ENCODE peak calls at places on chromosomes 2 and 18, in four cellular contexts. X is CD8-positive, alpha-beta T cell; R is kidney; Q is AG10803. U is an unnamed sample.

GRCh38 chr2:173230181-173230580 is 124.5 kb upstream of the CDCA7 start:
- DNase-seq in X (no peak), R (no peak), Q (no peak), U (no peak)

GRCh38 chr2:176130153-176130916 is 830 bp downstream of the HOXD8 start:
- DNase-seq in X (no peak), R (peak; percentile 91), Q (peak; percentile 91), U (peak; percentile 86)

GRCh38 chr2:231905026-231905425 is 21.2 kb downstream of the NPPC start:
- DNase-seq in X (no peak), R (peak; percentile 58), Q (no peak), U (no peak)

GRCh38 chr2:568639-568963 is 108.6 kb downstream of the TMEM18 start:
- DNase-seq in X (no peak), R (no peak), Q (no peak), U (no peak)

GRCh38 chr2:3413642-3414041 is 34.1 kb downstream of the TRAPPC12 start:
- DNase-seq in X (no peak), R (no peak), Q (no peak), U (no peak)

GRCh38 chr2:55948176-55948921 is 24.8 kb upstream of the EFEMP1 start:
- DNase-seq in X (no peak), R (no peak), Q (no peak), U (peak; percentile 36)

GRCh38 chr2:197706839-197707207 is 1.7 kb downstream of the MARS2 start:
- DNase-seq in X (no peak), R (no peak), Q (no peak), U (no peak)

GRCh38 chr2:11710210-11710609 is 36.2 kb upstream of the LPIN1 start:
- DNase-seq in X (no peak), R (no peak), Q (peak; percentile 81), U (peak; percentile 82)

GRCh38 chr2:9416267-9416961 is 6.9 kb downstream of the ITGB1BP1 start:
- DNase-seq in X (no peak), R (no peak), Q (no peak), U (no peak)

GRCh38 chr2:238974510-238975166 is 126.8 kb downstream of the TWIST2 start:
- DNase-seq in X (no peak), R (no peak), Q (peak; percentile 92), U (peak; percentile 97)

GRCh38 chr2:237306083-237306786 is 107.7 kb downstream of the COL6A3 start:
- DNase-seq in X (no peak), R (no peak), Q (no peak), U (peak; percentile 94)

GRCh38 chr18:50079571-50080295 is 115.2 kb downstream of the MYO5B start:
- DNase-seq in X (no peak), R (no peak), Q (no peak), U (no peak)

GRCh38 chr2:216108310-216108966 is 710 bp upstream of the XRCC5 start:
- DNase-seq in X (peak; percentile 49), R (no peak), Q (no peak), U (no peak)

GRCh38 chr2:65388051-65388531 is 44.3 kb downstream of the SPRED2 start:
- DNase-seq in X (no peak), R (no peak), Q (no peak), U (no peak)

GRCh38 chr18:4068552-4069158 is 386.5 kb downstream of the DLGAP1 start:
- DNase-seq in X (no peak), R (no peak), Q (peak; percentile 52), U (peak; percentile 60)

GRCh38 chr2:62611820-62612219 is 93.7 kb upstream of the EHBP1 start:
- DNase-seq in X (no peak), R (no peak), Q (peak; percentile 28), U (peak; percentile 7)

GRCh38 chr2:105118960-105119359 is 81.1 kb downstream of the MRPS9 start:
- DNase-seq in X (no peak), R (no peak), Q (no peak), U (no peak)
- TF ChIP-seq CTCF in X (no peak), R (no peak), Q (peak; percentile 9), U (peak; percentile 23)

DNA sequence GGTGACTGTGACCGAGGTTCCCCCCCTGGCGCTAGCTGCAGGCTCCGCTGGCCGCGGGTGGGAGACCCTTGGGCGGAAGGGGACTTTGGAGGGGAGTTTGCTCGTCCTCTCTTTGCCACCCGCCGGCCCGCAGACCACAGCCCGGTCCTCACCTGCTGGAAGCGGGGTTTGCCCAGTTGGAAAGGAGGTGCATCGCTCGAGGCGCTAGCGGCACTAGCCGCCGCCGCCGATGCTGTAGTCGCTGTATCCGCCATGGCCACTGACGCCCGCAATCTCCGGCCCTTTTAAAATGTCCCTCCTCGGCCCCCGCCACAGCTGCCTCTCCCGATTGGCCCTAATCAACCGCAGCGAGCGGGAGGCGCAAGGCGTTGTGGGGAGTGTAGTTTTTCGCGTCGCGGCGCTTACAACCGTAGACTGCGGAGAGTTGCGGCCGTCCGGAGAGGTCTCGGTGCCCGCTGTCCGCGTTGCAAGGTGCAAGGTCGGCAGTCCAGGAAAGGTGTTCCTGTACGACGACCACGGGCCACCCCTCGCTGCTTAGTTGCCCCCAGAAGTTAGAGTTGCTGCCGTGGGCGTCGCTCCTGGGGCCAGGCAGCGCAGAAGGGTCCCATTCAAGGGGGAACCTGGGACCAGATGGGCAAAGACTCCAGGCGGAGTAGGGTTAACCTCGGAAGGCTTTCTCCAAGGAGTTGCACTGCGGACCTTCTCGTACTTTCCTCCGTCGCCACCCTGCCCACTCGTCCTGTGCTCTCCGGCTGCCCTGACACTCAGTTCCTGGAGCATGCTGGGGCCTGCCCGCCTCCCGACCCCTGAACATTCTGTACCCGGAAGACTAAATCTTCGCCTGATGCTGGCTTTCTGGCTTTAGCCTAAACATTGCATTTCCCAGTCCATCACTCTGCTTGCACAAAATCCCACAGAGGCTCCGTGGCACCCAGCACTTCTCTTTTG is at the start of gene SFXN5:
- DNase-seq in X (peak; percentile 91), R (peak; percentile 98), Q (peak; percentile 90), U (peak; percentile 87)
- TF ChIP-seq CTCF in X (no peak), R (peak; percentile 4), Q (peak; percentile 23), U (peak; percentile 14)

GRCh38 chr2:179842498-179843153 is 18.8 kb downstream of the ZNF385B start:
- DNase-seq in X (no peak), R (no peak), Q (no peak), U (peak; percentile 8)
- TF ChIP-seq CTCF in X (no peak), R (no peak), Q (peak; percentile 46), U (peak; percentile 21)

GRCh38 chr18:12028040-12028628 is 46.8 kb downstream of the IMPA2 start:
- DNase-seq in X (no peak), R (no peak), Q (no peak), U (peak; percentile 37)
- TF ChIP-seq CTCF in X (no peak), R (no peak), Q (no peak), U (no peak)

DNA sequence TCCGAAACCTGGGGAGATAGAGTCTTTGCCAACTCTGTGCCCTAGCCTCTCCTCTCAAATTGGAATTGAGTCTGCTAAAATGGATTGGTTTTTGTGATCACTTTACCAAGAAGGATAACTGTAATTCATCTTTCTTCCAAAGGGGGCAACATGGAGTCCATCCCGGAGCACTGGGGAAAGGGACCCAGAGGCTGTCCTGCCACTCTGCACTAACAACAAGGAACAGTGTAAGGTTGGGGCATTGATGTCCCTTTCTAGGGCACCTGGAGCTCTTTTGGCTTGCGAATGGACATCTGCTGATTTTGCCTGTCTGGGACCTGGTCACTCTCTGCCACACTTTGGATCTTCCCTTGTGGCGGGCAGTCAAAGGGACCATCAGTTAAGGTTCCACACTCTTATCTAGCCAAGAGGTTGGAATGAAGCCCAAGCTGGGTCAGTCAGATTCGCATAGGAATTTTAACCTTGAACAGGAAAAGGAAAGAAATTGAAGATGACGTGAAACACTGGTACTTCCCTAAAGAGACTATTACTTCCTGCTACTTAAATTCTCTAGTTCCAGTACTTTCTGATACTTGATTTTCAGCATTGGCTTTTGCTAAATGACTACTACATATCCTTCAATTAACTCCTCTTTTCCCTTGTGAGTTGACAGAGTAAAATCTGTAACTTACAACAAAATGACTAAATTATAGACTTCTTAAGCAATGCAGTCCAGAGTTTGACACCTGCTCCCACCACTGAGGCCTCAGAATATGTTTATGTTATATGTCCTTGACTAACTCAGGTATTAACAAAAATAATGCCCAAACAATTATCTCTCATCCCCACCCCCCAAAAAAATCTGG is 64.7 kb upstream of the KLF7 start:
- DNase-seq in X (no peak), R (no peak), Q (no peak), U (no peak)
- TF ChIP-seq CTCF in X (no peak), R (peak; percentile 20), Q (peak; percentile 45), U (peak; percentile 58)

GRCh38 chr2:20209373-20210109 is 15.4 kb downstream of the SDC1 start:
- DNase-seq in X (no peak), R (no peak), Q (no peak), U (no peak)
- TF ChIP-seq CTCF in X (no peak), R (no peak), Q (no peak), U (no peak)

GRCh38 chr2:156156580-156156979 is 175.9 kb downstream of the NR4A2 start:
- DNase-seq in X (no peak), R (no peak), Q (no peak), U (no peak)
- TF ChIP-seq CTCF in X (no peak), R (no peak), Q (peak; percentile 24), U (peak; percentile 9)

GRCh38 chr18:26164571-26164970 is 30.9 kb downstream of the PSMA8 start:
- DNase-seq in X (no peak), R (no peak), Q (no peak), U (no peak)

GRCh38 chr18:26157326-26157725 is 23.7 kb downstream of the PSMA8 start:
- DNase-seq in X (no peak), R (no peak), Q (no peak), U (no peak)

DNA sequence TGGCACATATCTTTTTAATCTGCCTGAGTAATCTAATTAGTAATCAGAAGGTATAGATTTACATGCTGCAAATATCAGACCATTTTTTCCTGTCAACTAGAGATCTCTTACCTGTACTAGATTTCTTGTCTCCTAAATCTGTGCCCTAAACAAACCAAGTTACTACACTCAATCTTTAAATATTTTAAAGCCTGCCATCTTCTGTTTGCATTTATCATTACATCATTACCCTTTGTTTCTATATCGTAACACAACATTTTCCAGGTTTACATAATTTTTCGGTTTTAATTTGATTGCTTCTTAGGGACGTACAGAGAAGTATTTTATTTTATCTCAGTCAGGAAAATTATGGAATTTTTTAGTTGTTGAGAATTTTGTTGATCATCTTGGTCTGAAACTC is 25.7 kb downstream of the PSMA8 start:
- DNase-seq in X (no peak), R (no peak), Q (no peak), U (peak; percentile 7)
- TF ChIP-seq CTCF in X (peak; percentile 57), R (no peak), Q (peak; percentile 26), U (no peak)

DNA sequence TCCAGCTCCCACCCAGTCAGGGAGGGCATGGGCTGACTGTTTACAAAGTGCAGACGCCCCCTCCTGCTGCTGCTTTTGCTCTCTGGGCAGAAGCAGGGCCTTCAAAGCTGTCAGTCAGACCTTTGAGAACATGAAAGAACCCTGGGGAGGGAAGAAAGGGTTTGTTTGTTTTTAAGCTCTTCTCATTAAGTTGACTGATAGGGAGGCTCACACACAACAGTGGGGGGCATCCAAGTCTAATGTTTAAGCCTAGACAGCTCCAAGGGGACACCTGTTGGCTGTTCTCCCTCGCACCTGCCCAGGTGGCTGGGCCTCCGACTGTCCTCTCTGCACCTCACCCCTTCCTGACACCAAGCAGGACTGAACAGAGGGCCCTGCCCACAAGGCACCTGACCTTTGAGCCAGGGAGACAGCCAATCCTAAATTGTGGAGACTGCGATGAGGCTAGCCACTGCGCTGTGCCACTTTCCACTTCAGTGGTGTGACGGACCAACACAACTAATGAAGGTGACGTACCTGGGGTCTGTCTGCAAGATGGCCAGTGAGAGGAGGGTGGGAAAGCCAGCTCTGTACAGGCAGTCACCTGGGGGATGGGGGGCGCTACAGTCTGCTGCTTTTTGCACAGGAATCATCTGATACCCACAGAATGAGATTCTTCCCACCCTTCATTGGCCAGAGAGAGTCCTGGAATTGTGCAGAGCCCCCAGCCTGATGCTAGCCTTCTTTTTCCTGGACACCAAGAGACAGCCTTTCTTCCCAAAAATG is 16.3 kb downstream of the ST6GAL2 start:
- DNase-seq in X (no peak), R (no peak), Q (no peak), U (no peak)
- TF ChIP-seq CTCF in X (no peak), R (no peak), Q (no peak), U (no peak)

GRCh38 chr2:226791487-226792081 is 8.0 kb downstream of the IRS1 start:
- DNase-seq in X (peak; percentile 94), R (peak; percentile 97), Q (peak; percentile 81), U (peak; percentile 70)
- TF ChIP-seq CTCF in X (peak; percentile 65), R (peak; percentile 36), Q (no peak), U (no peak)